ENCODE peak calls at places on chromosomes 13 and 19, in six cellular contexts. N is AG08396; Q is NCI-H146; Z is activated CD8-positive, alpha-beta memory T cell treated with anti-CD3 and anti-CD28 coated beads, Interleukin-2, amount 50 U/mL, for 48 hours; M is HL-60; I is stimulated activated CD4-positive, alpha-beta T cell treated with anti-CD3 and anti-CD28 coated beads, TNF-alpha, amount 100 ng/mL, for 1 hour. K is an unnamed sample.
A peak's percentile ranks its signal among the peaks of the same experiment; 100 is the strongest.

GRCh38 chr19:5090780-5091575 is 122.1 kb downstream of the KDM4B start:
- DNase-seq in I (no peak), M (no peak), Z (no peak), N (peak; percentile 59), Q (no peak), K (peak; percentile 85)

GRCh38 chr13:30157616-30157993 is 149.7 kb downstream of the KATNAL1 start:
- DNase-seq in I (no peak), M (no peak), Z (no peak), N (no peak), Q (no peak), K (no peak)

GRCh38 chr13:76882431-76882830 is 3.8 kb downstream of the KCTD12 start:
- DNase-seq in M (no peak), Z (no peak), Q (no peak), I (no peak), N (peak; percentile 25), K (no peak)

GRCh38 chr19:23799321-23799720 is 40.6 kb upstream of the ZNF681 start:
- DNase-seq in N (no peak), Q (peak; percentile 31), I (no peak), M (no peak), Z (no peak), K (no peak)

GRCh38 chr13:20190481-20191310 is 2.0 kb downstream of the GJB2 start:
- DNase-seq in M (no peak), I (no peak), N (peak; percentile 53), Q (no peak), Z (no peak), K (no peak)

GRCh38 chr13:100673831-100674362 is 698 bp downstream of the TMTC4 start:
- DNase-seq in N (peak; percentile 87), I (no peak), Q (peak; percentile 89), M (peak; percentile 39), Z (peak; percentile 64), K (peak; percentile 89)

GRCh38 chr19:19343762-19344161 is 23.1 kb downstream of the MAU2 start:
- DNase-seq in M (no peak), N (no peak), Z (no peak), I (no peak), Q (no peak), K (no peak)

GRCh38 chr19:48330012-48330681 is 4.8 kb downstream of the EMP3 start:
- DNase-seq in N (no peak), M (peak; percentile 93), Q (peak; percentile 97), I (peak; percentile 63), Z (peak; percentile 87), K (peak; percentile 96)

GRCh38 chr19:47035495-47036232 is 12.8 kb downstream of the TMEM160 start:
- DNase-seq in M (peak; percentile 83), Q (peak; percentile 82), N (peak; percentile 96), Z (peak; percentile 100), I (peak; percentile 77), K (peak; percentile 89)

GRCh38 chr19:2097330-2098327 is 914 bp downstream of the IZUMO4 start:
- DNase-seq in M (no peak), I (no peak), N (no peak), Q (peak; percentile 5), Z (no peak), K (peak; percentile 69)

GRCh38 chr13:50268500-50268899 is 253.3 kb downstream of the KCNRG start:
- DNase-seq in Q (no peak), I (no peak), N (no peak), M (no peak), Z (no peak), K (no peak)

GRCh38 chr19:32878988-32879387 is 9.4 kb upstream of the SLC7A9 start:
- DNase-seq in Q (no peak), Z (no peak), I (no peak), N (no peak), M (no peak), K (no peak)

GRCh38 chr19:31107096-31107495 is 242.1 kb downstream of the TSHZ3 start:
- DNase-seq in I (no peak), Q (no peak), N (no peak), Z (no peak), M (no peak), K (no peak)

GRCh38 chr13:34863360-34864135 is 78.5 kb upstream of the NBEA start:
- DNase-seq in I (no peak), Q (no peak), M (no peak), Z (no peak), N (peak; percentile 16), K (peak; percentile 2)

GRCh38 chr13:106534844-106535551 is 464 bp downstream of the EFNB2 start:
- DNase-seq in I (no peak), Q (peak; percentile 51), Z (peak; percentile 59), M (no peak), N (peak; percentile 36), K (peak; percentile 82)

GRCh38 chr19:57559008-57559403 is 657 bp downstream of the ZNF550 start:
- DNase-seq in Z (no peak), M (no peak), I (no peak), N (peak; percentile 53), Q (peak; percentile 37), K (peak; percentile 2)

GRCh38 chr19:14432817-14433453 is at the start of gene PKN1:
- DNase-seq in I (no peak), Z (peak; percentile 83), M (no peak), Q (peak; percentile 93), N (peak; percentile 88), K (peak; percentile 84)

GRCh38 chr13:74056829-74057564 is 77.2 kb downstream of the KLF12 start:
- DNase-seq in Z (no peak), Q (peak; percentile 31), M (no peak), I (no peak), N (no peak), K (no peak)

GRCh38 chr13:67408823-67409222 is 178.7 kb upstream of the PCDH9 start:
- DNase-seq in N (no peak), Z (no peak), I (no peak), M (no peak), Q (no peak), K (peak; percentile 14)

GRCh38 chr19:8965887-8966286 is 44.3 kb downstream of the MUC16 start:
- DNase-seq in N (no peak), I (no peak), Q (no peak), Z (no peak), M (no peak), K (no peak)

GRCh38 chr13:112161441-112162301 is 94.7 kb downstream of the SOX1 start:
- DNase-seq in I (no peak), M (no peak), Z (no peak), Q (peak; percentile 87), N (no peak), K (no peak)

GRCh38 chr19:55641376-55642152 is 762 bp downstream of the ZNF580 start:
- DNase-seq in I (no peak), M (no peak), N (no peak), Z (no peak), Q (peak; percentile 76), K (no peak)

GRCh38 chr19:19064098-19064722 is 416 bp downstream of the SLC25A42 start:
- DNase-seq in N (no peak), Z (no peak), Q (peak; percentile 42), M (peak; percentile 28), I (no peak), K (no peak)

GRCh38 chr13:75079226-75079625 is 402.7 kb downstream of the TBC1D4 start:
- DNase-seq in N (no peak), M (no peak), Q (no peak), Z (no peak), I (no peak), K (no peak)

GRCh38 chr13:71860547-71861131 is 6.4 kb downstream of the DACH1 start:
- DNase-seq in M (no peak), Q (peak; percentile 4), N (no peak), I (no peak), Z (no peak), K (peak; percentile 51)

GRCh38 chr19:38030681-38031422 is 123.8 kb downstream of the SIPA1L3 start:
- DNase-seq in Z (no peak), Q (no peak), N (no peak), M (no peak), I (no peak), K (no peak)

GRCh38 chr19:7478173-7478842 is 10.5 kb downstream of the PEX11G start:
- DNase-seq in Q (no peak), Z (no peak), N (no peak), M (no peak), I (no peak), K (no peak)

GRCh38 chr19:3642987-3643386 is 16.4 kb upstream of the CACTIN start:
- DNase-seq in Q (no peak), I (no peak), M (no peak), N (no peak), Z (peak; percentile 67), K (no peak)

GRCh38 chr19:8366961-8367326 is 3.0 kb downstream of the ANGPTL4 start:
- DNase-seq in Q (no peak), N (no peak), Z (no peak), M (no peak), I (no peak), K (no peak)

GRCh38 chr13:85755123-85755522 is 44.1 kb downstream of the SLITRK6 start:
- DNase-seq in Z (no peak), N (no peak), I (no peak), M (no peak), Q (no peak), K (no peak)

GRCh38 chr13:94710881-94711560 is 1.3 kb downstream of the SOX21 start:
- DNase-seq in N (no peak), M (no peak), I (no peak), Q (peak; percentile 69), Z (peak; percentile 70), K (peak; percentile 85)

GRCh38 chr13:30720470-30720869 is 14.9 kb upstream of the ALOX5AP start:
- DNase-seq in Z (no peak), M (peak; percentile 80), I (no peak), Q (no peak), N (no peak), K (no peak)

GRCh38 chr19:47713046-47714021 is at the start of gene EHD2:
- DNase-seq in M (peak; percentile 46), Z (peak; percentile 88), I (no peak), Q (peak; percentile 18), N (peak; percentile 91), K (no peak)

GRCh38 chr13:21957833-21958232 is 287.0 kb downstream of the FGF9 start:
- DNase-seq in Q (no peak), N (peak; percentile 25), Z (no peak), I (no peak), M (no peak), K (no peak)

GRCh38 chr13:26837102-26837501 is 76.5 kb upstream of the GPR12 start:
- DNase-seq in Q (no peak), Z (no peak), M (no peak), N (no peak), I (no peak), K (no peak)